ENCODE peak calls at places on chromosomes 3 and 15, in six cellular contexts. One of them, this sample, is unnamed.

GRCh38 chr3:178483704-178484103 is 52.5 kb upstream of the KCNMB2 start:
- DNase-seq in A549: no peak
- DNase-seq in K562: no peak
- DNase-seq in endothelial cell of umbilical vein: no peak
- DNase-seq in HepG2: no peak
- DNase-seq in GM12878: no peak
- DNase-seq in this sample: no peak

GRCh38 chr3:46665763-46666470 is 27.6 kb downstream of the ALS2CL start:
- DNase-seq in A549: no peak
- DNase-seq in endothelial cell of umbilical vein: no peak
- DNase-seq in GM12878: no peak
- DNase-seq in HepG2: no peak
- DNase-seq in K562: no peak
- DNase-seq in this sample: no peak

GRCh38 chr3:156611870-156612494 is 57.1 kb upstream of the SSR3 start:
- DNase-seq in A549: no peak
- DNase-seq in endothelial cell of umbilical vein: no peak
- DNase-seq in GM12878: no peak
- DNase-seq in HepG2: no peak
- DNase-seq in K562: no peak
- DNase-seq in this sample: no peak

GRCh38 chr15:93417156-93418077 is 328.4 kb upstream of the RGMA start:
- DNase-seq in K562: no peak
- DNase-seq in GM12878: no peak
- DNase-seq in HepG2: no peak
- DNase-seq in endothelial cell of umbilical vein: no peak
- DNase-seq in A549: no peak
- DNase-seq in this sample: no peak

GRCh38 chr3:194255252-194256039 is 95.7 kb downstream of the CPN2 start:
- DNase-seq in endothelial cell of umbilical vein: peak; percentile 94
- DNase-seq in A549: no peak
- DNase-seq in HepG2: peak; percentile 71
- DNase-seq in K562: peak; percentile 92
- DNase-seq in GM12878: peak; percentile 11
- DNase-seq in this sample: peak; percentile 100

GRCh38 chr3:105328338-105328730 is 38.4 kb upstream of the ALCAM start:
- DNase-seq in endothelial cell of umbilical vein: no peak
- DNase-seq in GM12878: no peak
- DNase-seq in HepG2: no peak
- DNase-seq in K562: no peak
- DNase-seq in A549: no peak
- DNase-seq in this sample: no peak

GRCh38 chr3:138450704-138451424 is 16.4 kb downstream of the ESYT3 start:
- DNase-seq in K562: no peak
- DNase-seq in HepG2: no peak
- DNase-seq in endothelial cell of umbilical vein: no peak
- DNase-seq in GM12878: no peak
- DNase-seq in A549: no peak
- DNase-seq in this sample: no peak

GRCh38 chr3:6099458-6100137 is 761.3 kb upstream of the GRM7 start:
- DNase-seq in GM12878: no peak
- DNase-seq in HepG2: no peak
- DNase-seq in A549: no peak
- DNase-seq in K562: no peak
- DNase-seq in endothelial cell of umbilical vein: no peak
- DNase-seq in this sample: no peak

GRCh38 chr3:47431225-47431624 is 44.5 kb downstream of the SCAP start:
- DNase-seq in endothelial cell of umbilical vein: no peak
- DNase-seq in K562: no peak
- DNase-seq in A549: no peak
- DNase-seq in GM12878: no peak
- DNase-seq in HepG2: no peak
- DNase-seq in this sample: no peak

GRCh38 chr3:19149388-19149787 is 1.1 kb downstream of the KCNH8 start:
- DNase-seq in endothelial cell of umbilical vein: no peak
- DNase-seq in A549: peak; percentile 22
- DNase-seq in GM12878: no peak
- DNase-seq in HepG2: no peak
- DNase-seq in K562: no peak
- DNase-seq in this sample: peak; percentile 39

GRCh38 chr3:18725668-18726407 is 300.7 kb upstream of the SATB1 start:
- DNase-seq in endothelial cell of umbilical vein: no peak
- DNase-seq in K562: no peak
- DNase-seq in A549: no peak
- DNase-seq in HepG2: no peak
- DNase-seq in GM12878: no peak
- DNase-seq in this sample: peak; percentile 81

GRCh38 chr15:91469627-91470567 is 369.8 kb downstream of the SV2B start:
- DNase-seq in endothelial cell of umbilical vein: no peak
- DNase-seq in GM12878: no peak
- DNase-seq in A549: no peak
- DNase-seq in K562: peak; percentile 44
- DNase-seq in HepG2: no peak
- DNase-seq in this sample: peak; percentile 46

GRCh38 chr3:131349946-131350347 is 31.6 kb upstream of the NUDT16 start:
- DNase-seq in HepG2: no peak
- DNase-seq in A549: peak; percentile 42
- DNase-seq in endothelial cell of umbilical vein: no peak
- DNase-seq in GM12878: no peak
- DNase-seq in K562: no peak
- DNase-seq in this sample: no peak

GRCh38 chr3:60514085-60514649 is 737.1 kb downstream of the FHIT start:
- DNase-seq in K562: no peak
- DNase-seq in A549: no peak
- DNase-seq in endothelial cell of umbilical vein: no peak
- DNase-seq in HepG2: no peak
- DNase-seq in GM12878: no peak
- DNase-seq in this sample: no peak

GRCh38 chr15:41160639-41161315 is 44.7 kb upstream of the INO80 start:
- DNase-seq in endothelial cell of umbilical vein: no peak
- DNase-seq in A549: no peak
- DNase-seq in K562: no peak
- DNase-seq in GM12878: no peak
- DNase-seq in HepG2: no peak
- DNase-seq in this sample: no peak

GRCh38 chr3:171770689-171771620 is 39.3 kb downstream of the PLD1 start:
- DNase-seq in GM12878: peak; percentile 48
- DNase-seq in A549: peak; percentile 45
- DNase-seq in K562: peak; percentile 34
- DNase-seq in endothelial cell of umbilical vein: peak; percentile 93
- DNase-seq in HepG2: peak; percentile 68
- DNase-seq in this sample: peak; percentile 82

GRCh38 chr15:25177955-25178801 is 223.4 kb downstream of the SNRPN start:
- DNase-seq in HepG2: no peak
- DNase-seq in K562: no peak
- DNase-seq in A549: no peak
- DNase-seq in endothelial cell of umbilical vein: no peak
- DNase-seq in GM12878: no peak
- DNase-seq in this sample: no peak

GRCh38 chr3:10344147-10344943 is 23.4 kb upstream of the SEC13 start:
- DNase-seq in HepG2: no peak
- DNase-seq in endothelial cell of umbilical vein: peak; percentile 43
- DNase-seq in K562: peak; percentile 82
- DNase-seq in A549: peak; percentile 56
- DNase-seq in GM12878: no peak
- DNase-seq in this sample: peak; percentile 66
- TF ChIP-seq MYC in HepG2: no peak
- TF ChIP-seq MYC in endothelial cell of umbilical vein: no peak
- TF ChIP-seq MYC in K562: no peak
- TF ChIP-seq MYC in A549: no peak
- TF ChIP-seq MYC in GM12878: no peak
- TF ChIP-seq MYC in this sample: no peak

GRCh38 chr15:70018646-70019600 is 78.8 kb downstream of the TLE3 start:
- DNase-seq in GM12878: no peak
- DNase-seq in endothelial cell of umbilical vein: no peak
- DNase-seq in K562: no peak
- DNase-seq in HepG2: no peak
- DNase-seq in A549: no peak
- DNase-seq in this sample: no peak
- H3K4me3 ChIP-seq in GM12878: no peak overlapping the region
- H3K4me3 ChIP-seq in endothelial cell of umbilical vein: no peak overlapping the region
- H3K4me3 ChIP-seq in K562: no peak overlapping the region
- H3K4me3 ChIP-seq in HepG2: no peak overlapping the region
- H3K4me3 ChIP-seq in A549: no peak overlapping the region
- H3K4me3 ChIP-seq in this sample: no peak overlapping the region

DNA sequence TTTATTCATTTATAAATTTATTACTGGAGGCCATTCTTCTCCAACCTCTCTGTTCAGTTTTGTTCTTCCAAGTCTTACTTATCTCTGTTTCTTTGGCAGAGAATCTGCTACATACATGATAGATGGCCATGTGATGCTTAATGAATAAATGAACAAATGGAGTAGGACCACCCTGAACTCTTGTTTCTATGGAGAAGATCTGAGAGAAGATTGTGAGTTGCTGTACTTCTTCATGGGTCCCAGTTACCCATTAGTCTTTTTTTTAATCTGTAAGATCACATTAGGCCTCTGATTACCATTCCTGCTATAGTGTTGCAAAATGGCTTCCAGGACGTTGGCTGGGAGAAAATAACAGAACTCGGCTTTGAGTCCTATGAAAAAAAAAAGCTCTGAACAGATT is 191.9 kb upstream of the SYNPR start:
- DNase-seq in GM12878: no peak
- DNase-seq in HepG2: no peak
- DNase-seq in K562: no peak
- DNase-seq in A549: no peak
- DNase-seq in endothelial cell of umbilical vein: no peak
- DNase-seq in this sample: no peak
- TF ChIP-seq MYC in GM12878: no peak
- TF ChIP-seq MYC in HepG2: no peak
- TF ChIP-seq MYC in K562: no peak
- TF ChIP-seq MYC in A549: no peak
- TF ChIP-seq MYC in endothelial cell of umbilical vein: no peak
- TF ChIP-seq MYC in this sample: no peak

GRCh38 chr3:150141790-150142189 is 171.1 kb upstream of the PFN2 start:
- DNase-seq in HepG2: no peak
- DNase-seq in endothelial cell of umbilical vein: no peak
- DNase-seq in A549: no peak
- DNase-seq in K562: no peak
- DNase-seq in GM12878: no peak
- DNase-seq in this sample: no peak
- H3K4me3 ChIP-seq in HepG2: no peak overlapping the region
- H3K4me3 ChIP-seq in endothelial cell of umbilical vein: no peak overlapping the region
- H3K4me3 ChIP-seq in A549: no peak overlapping the region
- H3K4me3 ChIP-seq in K562: no peak overlapping the region
- H3K4me3 ChIP-seq in GM12878: no peak overlapping the region
- H3K4me3 ChIP-seq in this sample: no peak overlapping the region

GRCh38 chr3:185279582-185280138 is 25.8 kb upstream of the EHHADH start:
- DNase-seq in GM12878: no peak
- DNase-seq in HepG2: no peak
- DNase-seq in K562: no peak
- DNase-seq in A549: no peak
- DNase-seq in endothelial cell of umbilical vein: no peak
- DNase-seq in this sample: no peak
- TF ChIP-seq MYC in GM12878: no peak
- TF ChIP-seq MYC in HepG2: no peak
- TF ChIP-seq MYC in K562: no peak
- TF ChIP-seq MYC in A549: no peak
- TF ChIP-seq MYC in endothelial cell of umbilical vein: no peak
- TF ChIP-seq MYC in this sample: no peak

GRCh38 chr3:22263042-22263441 is 512.0 kb upstream of the ZNF385D start:
- DNase-seq in K562: no peak
- DNase-seq in HepG2: no peak
- DNase-seq in A549: no peak
- DNase-seq in endothelial cell of umbilical vein: no peak
- DNase-seq in GM12878: no peak
- DNase-seq in this sample: peak; percentile 0

DNA sequence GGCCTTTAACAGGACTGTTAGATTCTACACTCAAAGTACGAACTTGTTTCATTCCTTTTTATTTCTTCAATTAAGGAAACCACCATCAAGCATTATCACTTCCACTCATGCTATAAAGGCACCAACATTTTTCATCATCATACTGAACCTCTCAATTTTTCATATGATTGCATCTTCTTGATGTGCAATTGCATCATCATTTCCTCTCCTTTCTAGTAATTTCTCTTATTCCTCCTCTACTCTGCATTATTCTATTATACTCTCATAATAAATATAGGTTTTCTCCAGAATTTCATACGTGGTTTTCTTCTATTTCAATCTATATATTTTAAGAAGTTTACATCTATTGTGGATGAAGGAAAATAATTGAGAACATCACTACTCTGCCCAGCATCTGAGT is 506.2 kb upstream of the ZNF385D start:
- DNase-seq in HepG2: no peak
- DNase-seq in GM12878: no peak
- DNase-seq in A549: no peak
- DNase-seq in endothelial cell of umbilical vein: no peak
- DNase-seq in K562: no peak
- DNase-seq in this sample: no peak
- H3K4me3 ChIP-seq in HepG2: no peak overlapping the region
- H3K4me3 ChIP-seq in GM12878: no peak overlapping the region
- H3K4me3 ChIP-seq in A549: no peak overlapping the region
- H3K4me3 ChIP-seq in endothelial cell of umbilical vein: no peak overlapping the region
- H3K4me3 ChIP-seq in K562: no peak overlapping the region
- H3K4me3 ChIP-seq in this sample: no peak overlapping the region

DNA sequence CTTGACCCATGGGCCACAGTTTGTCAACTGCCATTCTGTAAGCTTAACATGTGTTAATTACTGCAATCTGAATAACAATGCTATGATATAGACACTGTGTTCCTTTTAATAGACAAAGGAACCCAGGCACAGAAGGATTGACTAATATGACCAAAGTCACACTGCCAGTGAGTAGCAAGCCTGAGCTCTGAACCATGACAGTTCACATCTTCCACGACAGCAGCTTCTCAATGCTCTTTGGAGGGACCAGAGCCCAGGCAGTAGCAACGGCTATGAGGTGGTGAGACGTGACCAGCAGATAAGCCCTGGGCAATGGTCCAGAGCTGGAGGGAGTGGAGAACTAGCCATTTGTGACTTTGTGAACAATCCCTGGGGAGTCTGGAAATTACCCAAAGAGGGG is 19.4 kb downstream of the CA12 start:
- DNase-seq in GM12878: no peak
- DNase-seq in A549: no peak
- DNase-seq in K562: peak; percentile 60
- DNase-seq in HepG2: no peak
- DNase-seq in endothelial cell of umbilical vein: no peak
- DNase-seq in this sample: no peak
- TF ChIP-seq MYC in GM12878: no peak
- TF ChIP-seq MYC in A549: no peak
- TF ChIP-seq MYC in K562: no peak
- TF ChIP-seq MYC in HepG2: no peak
- TF ChIP-seq MYC in endothelial cell of umbilical vein: no peak
- TF ChIP-seq MYC in this sample: no peak